ENCODE peak calls at places on chromosomes 3 and 15, in six cellular contexts. V, W, D, H, X and O are unnamed samples.

GRCh38 chr3:12972791-12973702 is 100.2 kb downstream of the IQSEC1 start:
- DNase-seq in D (no peak), H (no peak), W (no peak), V (no peak), X (no peak), O (no peak)

GRCh38 chr3:40211579-40211978 is 97.9 kb upstream of the EIF1B start:
- DNase-seq in H (no peak), W (no peak), X (no peak), D (no peak), V (no peak), O (no peak)

GRCh38 chr3:104604326-104605010 is 762.2 kb upstream of the ALCAM start:
- DNase-seq in D (no peak), V (no peak), W (peak), H (no peak), X (no peak), O (no peak)

GRCh38 chr15:70066422-70066821 is 31.3 kb downstream of the TLE3 start:
- DNase-seq in D (no peak), W (no peak), H (no peak), X (no peak), V (no peak), O (no peak)

GRCh38 chr3:190360228-190360627 is 27.7 kb upstream of the CLDN16 start:
- DNase-seq in X (no peak), D (no peak), W (no peak), V (no peak), H (no peak), O (no peak)

GRCh38 chr15:70853270-70853854 is 595 bp downstream of the LARP6 start:
- DNase-seq in H (peak), X (no peak), W (peak), V (no peak), D (no peak), O (peak)

GRCh38 chr3:116285781-116286180 is 159.5 kb downstream of the LSAMP start:
- DNase-seq in H (no peak), X (no peak), D (no peak), V (no peak), W (no peak), O (no peak)

GRCh38 chr3:108603689-108604088 is 14.2 kb downstream of the DZIP3 start:
- DNase-seq in X (no peak), W (peak), V (no peak), H (no peak), D (no peak), O (no peak)

GRCh38 chr15:65132841-65133549 is 613 bp downstream of the PDCD7 start:
- DNase-seq in H (peak), X (peak), W (peak), D (peak), V (peak), O (peak)

GRCh38 chr3:9399746-9400145 is 2.3 kb downstream of the SETD5 start:
- DNase-seq in W (peak), H (peak), V (peak), D (peak), X (peak), O (peak)

GRCh38 chr3:198071602-198072285 is 111.7 kb downstream of the LMLN start:
- DNase-seq in W (no peak), V (no peak), H (no peak), X (peak), D (no peak), O (peak)

GRCh38 chr15:77632760-77633133 is at the start of gene LINGO1:
- DNase-seq in W (peak), X (peak), D (no peak), H (peak), V (no peak), O (no peak)

GRCh38 chr3:141239551-141240281 is 8.1 kb downstream of the PXYLP1 start:
- DNase-seq in H (no peak), D (no peak), V (no peak), X (no peak), W (peak), O (no peak)

GRCh38 chr15:69668049-69668705 is 215.6 kb downstream of the RPLP1 start:
- DNase-seq in D (no peak), H (no peak), V (no peak), W (peak), X (peak), O (no peak)

GRCh38 chr3:30084971-30085403 is 521.4 kb upstream of the TGFBR2 start:
- DNase-seq in V (no peak), W (no peak), D (no peak), X (no peak), H (no peak), O (no peak)

GRCh38 chr3:187919018-187919417 is 173.8 kb upstream of the BCL6 start:
- DNase-seq in D (peak), X (peak), W (no peak), V (no peak), H (no peak), O (peak)

GRCh38 chr3:158152186-158152585 is 42.3 kb downstream of the RSRC1 start:
- DNase-seq in D (no peak), X (no peak), H (no peak), W (no peak), V (no peak), O (no peak)

GRCh38 chr3:72255191-72255590 is 470.2 kb upstream of the PROK2 start:
- DNase-seq in V (no peak), W (peak), H (peak), D (no peak), X (peak), O (no peak)

GRCh38 chr3:58325525-58325992 is 7.1 kb upstream of the PXK start:
- DNase-seq in V (no peak), D (no peak), W (no peak), H (no peak), X (no peak), O (no peak)

GRCh38 chr3:70805044-70805732 is 492.8 kb upstream of the MDFIC2 start:
- DNase-seq in D (no peak), H (no peak), V (no peak), W (no peak), X (no peak), O (no peak)

GRCh38 chr3:78974181-78974770 is 793.5 kb downstream of the ROBO1 start:
- DNase-seq in X (no peak), V (no peak), D (no peak), W (peak), H (no peak), O (no peak)

GRCh38 chr3:155517907-155518306 is 224.4 kb upstream of the STRIT1 start:
- DNase-seq in W (no peak), H (no peak), V (no peak), D (no peak), X (no peak), O (no peak)

GRCh38 chr3:71972031-71972430 is 187.1 kb upstream of the PROK2 start:
- DNase-seq in D (no peak), H (no peak), W (peak), X (no peak), V (no peak), O (no peak)

GRCh38 chr15:23095796-23096195 is 40.8 kb downstream of the GOLGA6L1 start:
- DNase-seq in D (no peak), H (no peak), X (no peak), W (no peak), V (no peak), O (no peak)

GRCh38 chr15:43469867-43470266 is 23.1 kb downstream of the TP53BP1 start:
- DNase-seq in X (no peak), D (no peak), W (no peak), H (no peak), V (no peak), O (no peak)

GRCh38 chr15:73988075-73988969 is 3.8 kb downstream of the STOML1 start:
- DNase-seq in H (no peak), V (no peak), W (no peak), D (no peak), X (no peak), O (no peak)

GRCh38 chr15:85691350-85692240 is 103.1 kb downstream of the KLHL25 start:
- DNase-seq in W (no peak), D (peak), V (no peak), X (peak), H (no peak), O (peak)

GRCh38 chr3:152524198-152525140 is 255.7 kb downstream of the MBNL1 start:
- DNase-seq in W (peak), H (peak), V (no peak), X (peak), D (peak), O (no peak)

GRCh38 chr15:51286816-51287215 is 51.6 kb downstream of the CYP19A1 start:
- DNase-seq in W (peak), V (peak), H (no peak), D (no peak), X (peak), O (no peak)

GRCh38 chr3:191531434-191531833 is 70.5 kb downstream of the PYDC2 start:
- DNase-seq in W (no peak), D (no peak), X (no peak), H (no peak), V (no peak), O (no peak)

GRCh38 chr3:58647661-58648141 is 18.9 kb downstream of the FAM3D start:
- DNase-seq in X (no peak), W (peak), D (no peak), H (no peak), V (no peak), O (no peak)